ENCODE peak calls at places on chromosomes 16 and 17, in six cellular contexts. Y, J, A, O, M and K are unnamed samples.

GRCh38 chr17:61209524-61209923 is 190.1 kb upstream of the TBX2 start:
- DNase-seq in M (no peak), J (no peak), A (no peak), Y (no peak), O (no peak), K (no peak)

GRCh38 chr17:72631568-72631967 is 460.9 kb downstream of the SLC39A11 start:
- DNase-seq in M (peak), A (no peak), J (no peak), Y (no peak), O (no peak), K (no peak)

GRCh38 chr17:51260960-51261958 is 913 bp downstream of the UTP18 start:
- DNase-seq in M (peak), O (peak), Y (no peak), J (peak), A (no peak), K (peak)

GRCh38 chr17:70290770-70291169 is 121.4 kb downstream of the KCNJ2 start:
- DNase-seq in J (no peak), Y (no peak), O (no peak), A (no peak), M (no peak), K (no peak)

GRCh38 chr16:13325396-13325795 is 424.0 kb downstream of the SHISA9 start:
- DNase-seq in Y (no peak), A (no peak), M (no peak), J (no peak), O (no peak), K (no peak)

GRCh38 chr17:19414396-19415280 is 3.6 kb downstream of the RNF112 start:
- DNase-seq in J (no peak), O (no peak), A (no peak), Y (no peak), M (no peak), K (no peak)

GRCh38 chr17:58783380-58783779 is 27.7 kb downstream of the PPM1E start:
- DNase-seq in A (no peak), O (no peak), J (no peak), M (no peak), Y (no peak), K (no peak)

GRCh38 chr17:29390856-29391631 is 881 bp downstream of the TAOK1 start:
- DNase-seq in M (peak), A (no peak), Y (peak), O (peak), J (peak), K (peak)

GRCh38 chr17:73210002-73210678 is 17.3 kb downstream of the COG1 start:
- DNase-seq in M (no peak), A (no peak), O (peak), Y (no peak), J (no peak), K (no peak)

GRCh38 chr16:66910175-66910940 is 8.3 kb downstream of the CDH16 start:
- DNase-seq in A (no peak), M (no peak), O (no peak), Y (no peak), J (no peak), K (no peak)

GRCh38 chr16:75263291-75263962 is 12.0 kb upstream of the BCAR1 start:
- DNase-seq in Y (no peak), M (no peak), J (no peak), A (no peak), O (no peak), K (no peak)
- H3K4me3 ChIP-seq in Y (peak), M (peak), J (peak), A (no peak), O (no peak), K (no peak)

GRCh38 chr17:43410557-43411368 is 12.0 kb downstream of the ARL4D start:
- DNase-seq in Y (no peak), O (no peak), M (no peak), A (no peak), J (no peak), K (no peak)
- TF ChIP-seq MYC in Y (no peak), O (no peak), M (no peak), A (no peak), J (no peak), K (no peak)

DNA sequence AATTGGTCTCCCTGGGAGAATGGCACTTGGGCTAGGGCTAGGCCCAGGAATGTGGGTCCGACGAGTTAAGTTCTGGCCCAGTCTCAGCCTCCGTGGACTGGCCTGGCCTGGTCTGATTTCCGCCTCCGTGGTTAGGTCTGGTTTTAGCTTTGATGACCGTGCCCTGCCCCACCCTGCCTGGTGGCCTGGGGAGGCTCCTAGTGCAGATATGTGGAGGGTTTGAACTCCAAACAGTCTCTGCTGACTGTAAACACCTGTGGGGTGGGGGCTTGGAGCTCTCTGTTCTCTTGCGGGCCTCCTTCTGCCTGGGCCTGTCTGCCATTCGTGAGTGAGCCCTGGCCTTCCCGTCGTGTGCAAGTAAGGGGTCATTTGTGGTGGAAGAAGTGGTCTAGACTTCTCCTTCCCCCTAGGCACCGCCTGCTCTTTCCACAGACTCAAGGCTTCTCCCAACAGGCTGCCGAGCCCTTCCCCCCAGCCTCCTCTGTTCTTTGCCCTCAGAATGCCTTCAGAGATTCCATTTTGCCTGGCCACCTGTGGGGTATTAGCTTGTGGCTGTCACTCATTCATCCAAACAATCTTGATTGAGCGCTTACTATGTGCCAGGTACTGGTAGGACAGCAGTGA is 1.5 kb downstream of the ATP6V0C start:
- DNase-seq in Y (no peak), M (no peak), O (no peak), J (no peak), A (no peak), K (peak)
- TF ChIP-seq POLR2A in Y (no peak), M (no peak), O (no peak), J (no peak), A (no peak), K (no peak)

GRCh38 chr16:8686031-8686621 is 11.7 kb downstream of the ABAT start:
- DNase-seq in O (no peak), M (no peak), A (no peak), Y (no peak), J (no peak), K (no peak)
- H3K4me3 ChIP-seq in O (no peak), M (no peak), A (no peak), Y (no peak), J (no peak), K (no peak)

DNA sequence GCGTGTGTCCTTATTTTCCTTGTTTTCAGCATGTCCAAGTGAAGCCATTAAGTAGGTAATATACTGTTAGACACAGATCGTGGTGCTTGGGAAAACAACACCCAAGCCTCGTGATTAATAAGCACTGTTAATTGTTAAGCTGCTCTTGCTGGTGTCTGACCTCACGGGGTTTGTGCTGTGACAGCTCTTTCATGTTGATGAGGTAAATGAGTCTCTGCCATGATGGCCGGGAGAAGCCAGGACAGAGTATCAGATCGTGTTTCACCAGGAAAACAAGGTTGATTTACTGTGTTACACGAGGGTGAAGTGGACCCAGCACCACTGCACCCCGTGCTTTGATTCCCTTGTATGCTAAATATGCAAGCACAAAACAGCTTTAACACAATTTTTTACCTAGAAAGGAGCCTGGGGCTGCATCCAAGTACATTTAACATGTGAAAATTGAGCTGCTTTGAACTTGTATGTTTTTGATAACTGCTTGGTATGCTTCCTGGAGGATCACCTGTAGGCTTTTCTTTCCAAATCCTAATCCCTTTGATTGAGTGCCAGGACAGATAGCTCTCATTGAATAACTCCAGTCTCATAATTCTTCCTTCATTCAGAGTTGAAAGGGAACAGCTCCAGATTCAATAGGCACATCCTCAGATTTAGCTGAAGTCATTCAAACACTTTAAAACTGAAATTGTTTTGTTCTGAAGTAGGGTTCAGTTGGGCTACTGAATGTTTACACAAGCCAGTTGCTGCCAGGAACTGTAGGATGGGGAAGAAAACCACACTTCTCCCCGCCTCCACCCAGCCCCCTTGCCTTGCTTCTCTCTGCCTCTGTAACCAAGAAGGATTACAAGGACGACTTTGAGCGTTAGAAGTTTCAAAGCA is 287.5 kb downstream of the FTO start:
- DNase-seq in Y (no peak), M (peak), J (peak), O (no peak), A (no peak), K (peak)
- TF ChIP-seq MYC in Y (no peak), M (no peak), J (no peak), O (no peak), A (no peak), K (no peak)

DNA sequence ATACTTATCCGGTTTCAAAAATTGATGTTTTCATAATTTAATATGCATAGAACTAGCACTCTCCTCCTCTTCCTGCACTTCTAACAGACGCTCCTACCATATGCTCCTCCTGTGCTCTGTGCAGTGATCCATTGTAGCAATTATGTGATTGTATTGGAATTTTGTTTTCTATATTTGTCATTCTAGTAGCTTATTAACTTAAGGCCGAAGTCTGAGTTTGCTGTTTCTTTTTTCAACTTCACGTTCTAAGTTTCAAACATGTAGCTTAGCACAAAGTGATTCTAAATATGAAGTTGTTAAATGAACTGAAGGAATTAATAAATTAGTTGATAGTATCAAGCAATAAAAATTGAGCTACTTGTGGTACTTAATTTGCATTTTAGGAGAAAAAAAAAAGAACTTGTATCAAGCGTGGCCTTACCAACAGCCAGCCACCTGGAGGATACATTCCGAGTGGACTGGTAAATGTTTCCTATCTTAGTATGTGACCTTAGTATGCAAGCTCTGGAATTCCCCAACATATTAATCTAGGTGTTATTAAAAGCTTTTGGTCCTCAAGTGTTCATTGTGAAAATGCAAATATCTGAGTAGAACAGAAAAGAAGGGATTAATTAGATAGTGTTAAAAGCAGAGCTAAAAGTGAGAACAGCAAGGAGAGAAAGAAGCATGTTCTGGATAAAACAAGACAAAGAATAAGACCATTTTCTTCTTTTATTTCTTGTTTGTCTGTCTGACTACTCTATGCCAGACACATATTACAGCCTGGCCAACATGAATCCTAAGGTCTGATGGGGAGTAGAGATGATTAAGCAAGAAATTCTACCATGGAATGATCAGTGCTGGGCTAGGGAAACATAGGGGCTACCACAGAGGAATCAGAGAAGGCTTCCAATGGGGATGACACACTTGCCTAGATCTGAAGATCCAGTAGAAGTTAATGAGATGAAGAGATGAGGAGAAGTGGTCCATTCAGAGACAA is 290.4 kb upstream of the MON1B start:
- DNase-seq in O (no peak), M (no peak), Y (peak), A (no peak), J (no peak), K (no peak)
- TF ChIP-seq POLR2A in O (no peak), M (no peak), Y (no peak), A (no peak), J (no peak), K (no peak)